ENCODE peak calls at places on chromosome 19, in seven cellular contexts. One of them, this sample, is unnamed.

GRCh38 chr19:46413262-46414031 is at the start of gene CCDC8:
- DNase-seq in Karpas-422: no peak
- DNase-seq in cardiac muscle cell: peak; percentile 99
- DNase-seq in heart right ventricle: peak; percentile 91
- DNase-seq in Peyer's patch: no peak
- DNase-seq in H1: peak; percentile 86
- DNase-seq in lower lobe of right lung: peak; percentile 75
- DNase-seq in this sample: peak; percentile 94

GRCh38 chr19:40139533-40140287 is 49.0 kb upstream of the ZNF780A start:
- DNase-seq in lower lobe of right lung: no peak
- DNase-seq in Peyer's patch: no peak
- DNase-seq in heart right ventricle: no peak
- DNase-seq in cardiac muscle cell: peak; percentile 67
- DNase-seq in Karpas-422: peak; percentile 75
- DNase-seq in H1: no peak
- DNase-seq in this sample: peak; percentile 32

GRCh38 chr19:46489445-46490272 is 6.0 kb downstream of the PNMA8B start:
- DNase-seq in heart right ventricle: peak; percentile 45
- DNase-seq in Karpas-422: no peak
- DNase-seq in lower lobe of right lung: peak; percentile 65
- DNase-seq in cardiac muscle cell: peak; percentile 81
- DNase-seq in H1: no peak
- DNase-seq in Peyer's patch: peak; percentile 47
- DNase-seq in this sample: no peak

GRCh38 chr19:50667759-50668231 is 18.6 kb downstream of the C19orf81 start:
- DNase-seq in Peyer's patch: no peak
- DNase-seq in heart right ventricle: no peak
- DNase-seq in Karpas-422: no peak
- DNase-seq in lower lobe of right lung: no peak
- DNase-seq in cardiac muscle cell: no peak
- DNase-seq in H1: no peak
- DNase-seq in this sample: no peak

GRCh38 chr19:37855098-37855497 is 51.3 kb downstream of the WDR87 start:
- DNase-seq in H1: no peak
- DNase-seq in lower lobe of right lung: peak; percentile 48
- DNase-seq in cardiac muscle cell: peak; percentile 41
- DNase-seq in Karpas-422: no peak
- DNase-seq in heart right ventricle: peak; percentile 13
- DNase-seq in Peyer's patch: peak; percentile 49
- DNase-seq in this sample: no peak

GRCh38 chr19:13038306-13039210 is 43.3 kb downstream of the NFIX start:
- DNase-seq in heart right ventricle: no peak
- DNase-seq in cardiac muscle cell: no peak
- DNase-seq in H1: no peak
- DNase-seq in Karpas-422: no peak
- DNase-seq in lower lobe of right lung: no peak
- DNase-seq in Peyer's patch: no peak
- DNase-seq in this sample: no peak

GRCh38 chr19:32041681-32042292 is 303.6 kb upstream of the ZNF507 start:
- DNase-seq in Karpas-422: peak; percentile 64
- DNase-seq in cardiac muscle cell: peak; percentile 56
- DNase-seq in heart right ventricle: peak; percentile 27
- DNase-seq in Peyer's patch: no peak
- DNase-seq in H1: no peak
- DNase-seq in lower lobe of right lung: no peak
- DNase-seq in this sample: peak; percentile 58

GRCh38 chr19:46983097-46983496 is 36.5 kb upstream of the NPAS1 start:
- DNase-seq in H1: no peak
- DNase-seq in lower lobe of right lung: no peak
- DNase-seq in Peyer's patch: no peak
- DNase-seq in cardiac muscle cell: no peak
- DNase-seq in heart right ventricle: no peak
- DNase-seq in Karpas-422: no peak
- DNase-seq in this sample: no peak

GRCh38 chr19:18102916-18103542 is 5.5 kb downstream of the MAST3 start:
- DNase-seq in Karpas-422: no peak
- DNase-seq in cardiac muscle cell: no peak
- DNase-seq in lower lobe of right lung: no peak
- DNase-seq in heart right ventricle: no peak
- DNase-seq in H1: no peak
- DNase-seq in Peyer's patch: no peak
- DNase-seq in this sample: no peak

GRCh38 chr19:18470153-18470552 is 32.2 kb upstream of the ISYNA1 start:
- DNase-seq in Peyer's patch: no peak
- DNase-seq in heart right ventricle: no peak
- DNase-seq in lower lobe of right lung: no peak
- DNase-seq in cardiac muscle cell: no peak
- DNase-seq in H1: no peak
- DNase-seq in Karpas-422: peak; percentile 63
- DNase-seq in this sample: no peak

GRCh38 chr19:13974073-13974472 is 21.8 kb downstream of the DCAF15 start:
- DNase-seq in lower lobe of right lung: no peak
- DNase-seq in Peyer's patch: peak; percentile 77
- DNase-seq in H1: peak; percentile 70
- DNase-seq in cardiac muscle cell: no peak
- DNase-seq in Karpas-422: peak; percentile 94
- DNase-seq in heart right ventricle: no peak
- DNase-seq in this sample: no peak

GRCh38 chr19:18456974-18457373 is 19.0 kb upstream of the ISYNA1 start:
- DNase-seq in Peyer's patch: no peak
- DNase-seq in lower lobe of right lung: no peak
- DNase-seq in Karpas-422: no peak
- DNase-seq in heart right ventricle: no peak
- DNase-seq in H1: no peak
- DNase-seq in cardiac muscle cell: no peak
- DNase-seq in this sample: no peak

GRCh38 chr19:30630289-30631034 is 258.3 kb downstream of the ZNF536 start:
- DNase-seq in H1: no peak
- DNase-seq in Karpas-422: no peak
- DNase-seq in heart right ventricle: no peak
- DNase-seq in lower lobe of right lung: no peak
- DNase-seq in cardiac muscle cell: no peak
- DNase-seq in Peyer's patch: no peak
- DNase-seq in this sample: no peak

GRCh38 chr19:17041994-17042393 is 15.4 kb upstream of the CPAMD8 start:
- DNase-seq in heart right ventricle: peak; percentile 70
- DNase-seq in H1: no peak
- DNase-seq in Karpas-422: no peak
- DNase-seq in cardiac muscle cell: peak; percentile 63
- DNase-seq in Peyer's patch: no peak
- DNase-seq in lower lobe of right lung: no peak
- DNase-seq in this sample: no peak

GRCh38 chr19:21109116-21109515 is 27.1 kb downstream of the ZNF714 start:
- DNase-seq in Karpas-422: no peak
- DNase-seq in lower lobe of right lung: no peak
- DNase-seq in H1: no peak
- DNase-seq in Peyer's patch: no peak
- DNase-seq in cardiac muscle cell: peak; percentile 17
- DNase-seq in heart right ventricle: no peak
- DNase-seq in this sample: no peak

GRCh38 chr19:57559008-57559403 is 657 bp downstream of the ZNF550 start:
- DNase-seq in Peyer's patch: no peak
- DNase-seq in lower lobe of right lung: peak; percentile 43
- DNase-seq in heart right ventricle: peak; percentile 14
- DNase-seq in H1: no peak
- DNase-seq in cardiac muscle cell: peak; percentile 35
- DNase-seq in Karpas-422: peak; percentile 61
- DNase-seq in this sample: peak; percentile 29

GRCh38 chr19:51296331-51297093 is 14.9 kb upstream of the IGLON5 start:
- DNase-seq in Peyer's patch: no peak
- DNase-seq in H1: no peak
- DNase-seq in Karpas-422: peak; percentile 57
- DNase-seq in heart right ventricle: no peak
- DNase-seq in lower lobe of right lung: no peak
- DNase-seq in cardiac muscle cell: peak; percentile 19
- DNase-seq in this sample: no peak

GRCh38 chr19:38699027-38699346 is 45.3 kb downstream of the CAPN12 start:
- DNase-seq in heart right ventricle: no peak
- DNase-seq in lower lobe of right lung: no peak
- DNase-seq in H1: no peak
- DNase-seq in Karpas-422: no peak
- DNase-seq in cardiac muscle cell: no peak
- DNase-seq in Peyer's patch: no peak
- DNase-seq in this sample: no peak

GRCh38 chr19:11164278-11164677 is 8.7 kb upstream of the SPC24 start:
- DNase-seq in heart right ventricle: no peak
- DNase-seq in H1: no peak
- DNase-seq in Karpas-422: no peak
- DNase-seq in cardiac muscle cell: no peak
- DNase-seq in Peyer's patch: no peak
- DNase-seq in lower lobe of right lung: no peak
- DNase-seq in this sample: no peak
- H3K27ac ChIP-seq in heart right ventricle: peak overlapping the region; percentile 85
- H3K27ac ChIP-seq in H1: no peak overlapping the region
- H3K27ac ChIP-seq in Karpas-422: no peak overlapping the region
- H3K27ac ChIP-seq in cardiac muscle cell: peak overlapping the region; percentile 90
- H3K27ac ChIP-seq in Peyer's patch: peak overlapping the region; percentile 64
- H3K27ac ChIP-seq in lower lobe of right lung: peak overlapping the region; percentile 44
- H3K27ac ChIP-seq in this sample: no peak overlapping the region

GRCh38 chr19:9757544-9758501 is 10.7 kb downstream of the ZNF846 start:
- DNase-seq in cardiac muscle cell: no peak
- DNase-seq in lower lobe of right lung: no peak
- DNase-seq in H1: no peak
- DNase-seq in Peyer's patch: no peak
- DNase-seq in heart right ventricle: no peak
- DNase-seq in Karpas-422: no peak
- DNase-seq in this sample: no peak
- H3K36me3 ChIP-seq in cardiac muscle cell: peaks cover 25% of the 10 kb centered on the region
- H3K36me3 ChIP-seq in lower lobe of right lung: peaks cover 41% of the 10 kb centered on the region
- H3K36me3 ChIP-seq in H1: no peaks in the 10 kb centered on the region
- H3K36me3 ChIP-seq in Peyer's patch: no peaks in the 10 kb centered on the region
- H3K36me3 ChIP-seq in heart right ventricle: peaks cover 39% of the 10 kb centered on the region
- H3K36me3 ChIP-seq in Karpas-422: peaks cover 42% of the 10 kb centered on the region
- H3K36me3 ChIP-seq in this sample: peaks cover 7% of the 10 kb centered on the region

DNA sequence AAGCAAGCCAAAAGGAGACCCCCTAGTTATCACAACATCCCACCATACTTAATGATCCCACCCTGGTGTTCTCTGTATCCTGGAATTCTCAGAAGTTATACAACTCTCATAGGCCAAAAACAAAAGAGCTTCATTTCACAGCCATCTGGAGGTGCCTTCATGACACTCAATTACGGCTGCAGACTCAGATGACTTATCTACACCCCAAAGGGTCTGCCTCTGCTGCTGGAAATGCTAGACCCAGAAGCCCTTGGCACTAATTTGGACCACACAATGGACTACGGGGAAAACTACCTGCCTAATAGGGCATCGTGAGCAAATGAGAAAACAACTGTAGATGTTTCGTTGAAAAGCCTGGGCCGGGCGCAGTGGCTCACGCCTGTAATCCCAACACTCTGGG is 40.2 kb downstream of the BRD4 start:
- DNase-seq in cardiac muscle cell: no peak
- DNase-seq in H1: no peak
- DNase-seq in Peyer's patch: no peak
- DNase-seq in Karpas-422: no peak
- DNase-seq in lower lobe of right lung: no peak
- DNase-seq in heart right ventricle: no peak
- DNase-seq in this sample: no peak
- H3K4me1 ChIP-seq in cardiac muscle cell: peaks cover 81% of the 10 kb centered on the region
- H3K4me1 ChIP-seq in H1: peaks cover 27% of the 10 kb centered on the region
- H3K4me1 ChIP-seq in Peyer's patch: peaks cover 58% of the 10 kb centered on the region
- H3K4me1 ChIP-seq in Karpas-422: peaks cover 96% of the 10 kb centered on the region
- H3K4me1 ChIP-seq in lower lobe of right lung: peaks cover 98% of the 10 kb centered on the region
- H3K4me1 ChIP-seq in heart right ventricle: peaks cover 100% of the 10 kb centered on the region
- H3K4me1 ChIP-seq in this sample: peaks cover 39% of the 10 kb centered on the region

GRCh38 chr19:15042003-15042402 is 7.3 kb upstream of the CASP14 start:
- DNase-seq in H1: no peak
- DNase-seq in Peyer's patch: no peak
- DNase-seq in cardiac muscle cell: no peak
- DNase-seq in lower lobe of right lung: no peak
- DNase-seq in heart right ventricle: no peak
- DNase-seq in Karpas-422: no peak
- DNase-seq in this sample: no peak

GRCh38 chr19:15035795-15036311 is 13.4 kb upstream of the CASP14 start:
- DNase-seq in H1: no peak
- DNase-seq in heart right ventricle: no peak
- DNase-seq in Karpas-422: no peak
- DNase-seq in Peyer's patch: no peak
- DNase-seq in lower lobe of right lung: no peak
- DNase-seq in cardiac muscle cell: no peak
- DNase-seq in this sample: no peak

DNA sequence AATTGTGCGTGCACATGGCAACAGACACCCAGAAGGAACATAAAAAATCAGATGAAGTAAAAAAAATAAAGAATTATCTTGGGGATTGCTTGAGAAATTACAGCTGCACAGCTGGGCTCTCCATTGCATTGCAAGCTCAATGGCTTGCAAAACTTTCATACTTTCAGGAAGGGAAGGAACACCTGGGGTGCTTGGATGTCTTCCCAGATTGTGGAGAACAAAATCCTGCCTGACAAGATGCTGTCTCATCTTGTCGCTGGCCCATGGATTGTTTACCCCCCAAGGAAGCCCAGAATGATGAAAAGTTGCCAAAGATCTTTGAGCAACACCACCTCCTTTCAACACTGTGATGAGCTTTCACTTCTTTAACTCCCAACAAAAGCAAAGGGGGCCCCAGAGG is 11.0 kb upstream of the CASP14 start:
- DNase-seq in Karpas-422: no peak
- DNase-seq in Peyer's patch: no peak
- DNase-seq in heart right ventricle: no peak
- DNase-seq in H1: no peak
- DNase-seq in cardiac muscle cell: no peak
- DNase-seq in lower lobe of right lung: no peak
- DNase-seq in this sample: no peak
- H3K27ac ChIP-seq in Karpas-422: no peak overlapping the region
- H3K27ac ChIP-seq in Peyer's patch: no peak overlapping the region
- H3K27ac ChIP-seq in heart right ventricle: no peak overlapping the region
- H3K27ac ChIP-seq in H1: no peak overlapping the region
- H3K27ac ChIP-seq in cardiac muscle cell: no peak overlapping the region
- H3K27ac ChIP-seq in lower lobe of right lung: no peak overlapping the region
- H3K27ac ChIP-seq in this sample: no peak overlapping the region

DNA sequence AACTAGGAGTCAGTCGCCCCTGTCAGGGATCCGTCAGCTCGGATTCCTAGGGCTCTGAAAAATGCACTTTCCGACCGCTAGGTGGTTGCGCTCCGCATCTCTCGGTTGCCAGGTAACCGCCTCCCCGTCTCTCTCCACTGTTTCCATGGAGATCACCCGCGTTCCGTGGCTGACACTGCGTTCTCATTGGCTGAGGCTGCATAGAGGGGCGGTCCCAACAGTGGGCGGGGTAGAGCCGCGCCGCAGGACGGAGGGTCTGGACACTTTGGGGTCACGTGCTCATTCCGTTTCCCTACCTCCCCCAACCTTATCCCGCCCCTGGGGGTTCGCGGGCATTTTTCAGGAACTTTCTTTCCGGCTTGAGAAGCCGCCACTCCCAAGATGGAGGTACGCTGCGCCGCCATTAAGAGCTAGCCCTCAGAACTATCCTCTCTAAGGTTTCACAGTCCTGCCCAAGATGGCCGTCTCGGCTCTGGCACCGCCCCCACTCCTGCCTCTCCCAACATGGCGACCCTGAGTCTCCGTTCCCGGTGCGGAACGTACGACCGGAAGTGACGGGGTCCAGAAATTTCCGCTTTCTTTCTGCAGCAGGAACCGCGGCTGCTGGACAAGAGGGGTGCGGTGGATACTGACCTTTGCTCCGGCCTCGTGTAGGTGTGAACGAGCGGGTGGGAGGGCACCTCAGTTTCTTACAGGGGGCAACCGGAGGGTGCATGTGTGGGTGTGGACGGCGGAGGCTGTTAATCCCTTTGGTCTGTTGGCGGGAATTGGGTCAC is at the start of the genes ODAD3 and PRKCSH:
- DNase-seq in H1: peak; percentile 99
- DNase-seq in heart right ventricle: peak; percentile 99
- DNase-seq in Karpas-422: peak; percentile 100
- DNase-seq in lower lobe of right lung: peak; percentile 99
- DNase-seq in Peyer's patch: peak; percentile 100
- DNase-seq in cardiac muscle cell: peak; percentile 100
- DNase-seq in this sample: peak; percentile 100
- H3K36me3 ChIP-seq in H1: peaks cover 12% of the 10 kb centered on the region
- H3K36me3 ChIP-seq in heart right ventricle: peaks cover 23% of the 10 kb centered on the region
- H3K36me3 ChIP-seq in Karpas-422: peaks cover 10% of the 10 kb centered on the region
- H3K36me3 ChIP-seq in lower lobe of right lung: peaks cover 41% of the 10 kb centered on the region
- H3K36me3 ChIP-seq in Peyer's patch: peaks cover 2% of the 10 kb centered on the region
- H3K36me3 ChIP-seq in cardiac muscle cell: peaks cover 13% of the 10 kb centered on the region
- H3K36me3 ChIP-seq in this sample: peaks cover 43% of the 10 kb centered on the region

This sample was measured in SJSA1.